ENCODE peak calls at places on chromosomes 7 and 10, in nine cellular contexts. W is psoas muscle, H is endodermal cell, I is fibroblast of the aortic adventitia, B is fibroblast of mammary gland, F is SJSA1, X is brain microvascular endothelial cell, Q is GM23248, M is HFF-Myc. S is an unnamed sample.
A peak's percentile ranks its signal among the peaks of the same experiment; 100 is the strongest.

GRCh38 chr10:78367012-78367411 is 333.3 kb downstream of the RPS24 start:
- DNase-seq in W (no peak), H (no peak), I (no peak), B (no peak), F (no peak), X (no peak), Q (no peak), M (no peak), S (no peak)

GRCh38 chr7:45968312-45968711 is 47.2 kb upstream of the IGFBP3 start:
- DNase-seq in W (no peak), H (peak; percentile 13), I (no peak), B (no peak), F (no peak), X (no peak), Q (no peak), M (no peak), S (no peak)

GRCh38 chr10:98295907-98296306 is 27.9 kb upstream of the LOXL4 start:
- DNase-seq in W (no peak), H (no peak), I (peak; percentile 47), B (peak; percentile 66), F (no peak), X (no peak), Q (peak; percentile 80), M (peak; percentile 56), S (no peak)

GRCh38 chr7:144386741-144387140 is 16.8 kb downstream of the NOBOX start:
- DNase-seq in W (no peak), H (no peak), I (peak; percentile 72), B (peak; percentile 32), F (no peak), X (peak; percentile 61), Q (peak; percentile 77), M (no peak), S (peak; percentile 25)

GRCh38 chr7:6446977-6447588 is 671 bp downstream of the DAGLB start:
- DNase-seq in W (peak; percentile 76), H (peak; percentile 82), I (peak; percentile 95), B (peak; percentile 91), F (peak; percentile 90), X (peak; percentile 91), Q (peak; percentile 91), M (peak; percentile 77), S (peak; percentile 74)

GRCh38 chr10:70742537-70743429 is 42.4 kb downstream of the TBATA start:
- DNase-seq in W (no peak), H (no peak), I (peak; percentile 89), B (peak; percentile 51), F (peak; percentile 71), X (peak; percentile 29), Q (peak; percentile 45), M (peak; percentile 47), S (no peak)

GRCh38 chr7:101094376-101094775 is 9.1 kb downstream of the TRIM56 start:
- DNase-seq in W (no peak), H (no peak), I (no peak), B (no peak), F (no peak), X (no peak), Q (no peak), M (no peak), S (no peak)

GRCh38 chr10:69883680-69884375 is 82.1 kb downstream of the COL13A1 start:
- DNase-seq in W (no peak), H (no peak), I (no peak), B (peak; percentile 5), F (no peak), X (no peak), Q (peak; percentile 74), M (no peak), S (no peak)

GRCh38 chr10:91137822-91138221 is 82.6 kb upstream of the PCGF5 start:
- DNase-seq in W (no peak), H (no peak), I (no peak), B (no peak), F (no peak), X (no peak), Q (no peak), M (no peak), S (no peak)

GRCh38 chr7:158228986-158229385 is 358.6 kb downstream of the PTPRN2 start:
- DNase-seq in W (no peak), H (peak; percentile 70), I (no peak), B (no peak), F (no peak), X (no peak), Q (no peak), M (no peak), S (no peak)

GRCh38 chr7:44440577-44441078 is 49.8 kb downstream of the NUDCD3 start:
- DNase-seq in W (no peak), H (no peak), I (no peak), B (no peak), F (no peak), X (no peak), Q (no peak), M (no peak), S (no peak)

GRCh38 chr10:58082248-58082647 is 185.4 kb downstream of the IPMK start:
- DNase-seq in W (no peak), H (no peak), I (no peak), B (no peak), F (no peak), X (no peak), Q (no peak), M (no peak), S (no peak)

GRCh38 chr10:15106352-15107013 is 9.3 kb downstream of the RPP38 start:
- DNase-seq in W (peak; percentile 62), H (peak; percentile 93), I (peak; percentile 78), B (peak; percentile 75), F (peak; percentile 72), X (peak; percentile 83), Q (peak; percentile 73), M (peak; percentile 55), S (peak; percentile 86)

GRCh38 chr7:128692623-128693270 is 20.7 kb downstream of the GARIN1A start:
- DNase-seq in W (no peak), H (no peak), I (no peak), B (no peak), F (no peak), X (no peak), Q (no peak), M (no peak), S (no peak)

GRCh38 chr10:89670926-89671325 is 25.9 kb upstream of the PANK1 start:
- DNase-seq in W (no peak), H (no peak), I (no peak), B (no peak), F (no peak), X (no peak), Q (peak; percentile 4), M (no peak), S (no peak)

GRCh38 chr10:102302611-102303010 is 57.3 kb downstream of the GBF1 start:
- DNase-seq in W (no peak), H (no peak), I (peak; percentile 41), B (peak; percentile 87), F (no peak), X (peak; percentile 51), Q (no peak), M (no peak), S (no peak)

GRCh38 chr7:157685430-157686284 is 348.9 kb downstream of the DNAJB6 start:
- DNase-seq in W (no peak), H (peak; percentile 69), I (no peak), B (no peak), F (peak; percentile 40), X (no peak), Q (no peak), M (no peak), S (no peak)

GRCh38 chr10:30818854-30819253 is 189.3 kb upstream of the LYZL2 start:
- DNase-seq in W (peak; percentile 55), H (no peak), I (peak; percentile 78), B (no peak), F (no peak), X (no peak), Q (peak; percentile 92), M (no peak), S (no peak)

GRCh38 chr7:127091620-127092019 is 161.1 kb downstream of the GRM8 start:
- DNase-seq in W (no peak), H (no peak), I (no peak), B (no peak), F (no peak), X (no peak), Q (no peak), M (no peak), S (no peak)

GRCh38 chr7:26954929-26955328 is 90.5 kb upstream of the SKAP2 start:
- DNase-seq in W (no peak), H (no peak), I (no peak), B (no peak), F (no peak), X (no peak), Q (no peak), M (no peak), S (no peak)

GRCh38 chr10:1054684-1055083 is 1.5 kb upstream of the WDR37 start:
- DNase-seq in W (no peak), H (no peak), I (no peak), B (peak; percentile 47), F (no peak), X (no peak), Q (peak; percentile 61), M (no peak), S (no peak)

GRCh38 chr10:69502589-69502988 is 51.3 kb downstream of the TSPAN15 start:
- DNase-seq in W (no peak), H (peak; percentile 31), I (no peak), B (no peak), F (no peak), X (no peak), Q (no peak), M (no peak), S (no peak)

GRCh38 chr7:7971308-7972040 is 2.9 kb downstream of the GLCCI1 start:
- DNase-seq in W (no peak), H (no peak), I (no peak), B (no peak), F (no peak), X (no peak), Q (no peak), M (no peak), S (no peak)
- H3K4me3 ChIP-seq in W (peak overlapping the region; percentile 99), H (peak overlapping the region; percentile 89), I (peak overlapping the region; percentile 85), B (no peak overlapping the region), F (no peak overlapping the region), X (no peak overlapping the region), Q (no peak overlapping the region), M (peak overlapping the region; percentile 77), S (peak overlapping the region; percentile 86)

DNA sequence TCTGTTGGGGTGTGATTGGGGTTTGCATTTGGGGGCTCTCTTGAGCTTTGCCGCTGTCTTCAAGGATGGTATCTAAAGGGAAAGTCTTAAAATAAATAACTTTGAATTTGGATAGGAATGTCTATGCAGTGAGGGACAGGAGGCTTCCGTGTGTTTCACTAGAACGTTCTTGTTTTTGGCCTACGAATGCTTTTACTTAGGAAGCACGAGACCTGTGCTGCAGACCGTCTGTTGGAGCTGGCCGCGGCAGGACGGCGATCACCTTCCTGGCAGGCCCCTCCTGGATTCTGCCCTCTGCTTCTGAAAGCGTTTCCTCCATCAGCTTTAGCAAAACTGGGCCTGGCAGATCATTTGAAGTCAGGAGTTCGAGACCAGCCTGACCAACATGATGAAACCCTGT is 44.0 kb downstream of the FOXK1 start:
- DNase-seq in W (no peak), H (no peak), I (peak; percentile 43), B (no peak), F (no peak), X (no peak), Q (peak; percentile 15), M (no peak), S (no peak)
- H3K4me3 ChIP-seq in W (peak overlapping the region; percentile 69), H (no peak overlapping the region), I (peak overlapping the region; percentile 68), B (no peak overlapping the region), F (peak overlapping the region; percentile 45), X (peak overlapping the region; percentile 61), Q (peak overlapping the region; percentile 72), M (peak overlapping the region; percentile 48), S (no peak overlapping the region)

GRCh38 chr7:22726345-22726848 is 603 bp upstream of the IL6 start:
- DNase-seq in W (peak; percentile 35), H (peak; percentile 90), I (peak; percentile 92), B (peak; percentile 83), F (peak; percentile 84), X (peak; percentile 85), Q (peak; percentile 91), M (peak; percentile 66), S (peak; percentile 76)
- H3K4me3 ChIP-seq in W (peak overlapping the region; percentile 60), H (no peak overlapping the region), I (peak overlapping the region; percentile 51), B (peak overlapping the region; percentile 48), F (peak overlapping the region; percentile 54), X (peak overlapping the region; percentile 75), Q (peak overlapping the region; percentile 78), M (peak overlapping the region; percentile 44), S (peak overlapping the region; percentile 31)

GRCh38 chr10:43419997-43420368 is 11.0 kb upstream of the HNRNPF start:
- DNase-seq in W (no peak), H (no peak), I (no peak), B (no peak), F (no peak), X (no peak), Q (no peak), M (no peak), S (no peak)
- H3K4me3 ChIP-seq in W (peak overlapping the region; percentile 88), H (peak overlapping the region; percentile 73), I (peak overlapping the region; percentile 64), B (peak overlapping the region; percentile 37), F (peak overlapping the region; percentile 42), X (peak overlapping the region; percentile 61), Q (peak overlapping the region; percentile 77), M (peak overlapping the region; percentile 45), S (peak overlapping the region; percentile 50)

S was measured in A673.